ENCODE peak calls at places on chromosomes 5 and 9, in six cellular contexts. X is mammary epithelial cell; G is thyroid gland; Q is aorta; S is body of pancreas; O is CD4-positive, alpha-beta memory T cell. R is an unnamed sample.

GRCh38 chr9:16344343-16344742 is 526.1 kb downstream of the BNC2 start:
- DNase-seq in X (peak; percentile 59), G (no peak), Q (no peak), S (no peak), O (no peak), R (no peak)

GRCh38 chr5:176167800-176168199 is 70.4 kb upstream of the SIMC1 start:
- DNase-seq in X (peak; percentile 50), G (no peak), Q (no peak), S (no peak), O (no peak), R (no peak)

GRCh38 chr9:88498880-88499279 is 36.1 kb upstream of the NXNL2 start:
- DNase-seq in X (no peak), G (peak; percentile 15), Q (no peak), S (no peak), O (no peak), R (no peak)

GRCh38 chr9:72524820-72525539 is 3.6 kb downstream of the TMC1 start:
- DNase-seq in X (peak; percentile 100), G (peak; percentile 23), Q (no peak), S (peak; percentile 60), O (peak; percentile 68), R (peak; percentile 54)

GRCh38 chr5:20958641-20959040 is 970.6 kb upstream of the CDH18 start:
- DNase-seq in X (no peak), G (no peak), Q (no peak), S (no peak), O (no peak), R (no peak)

GRCh38 chr5:65032250-65032649 is 263.5 kb downstream of the CWC27 start:
- DNase-seq in X (no peak), G (no peak), Q (no peak), S (no peak), O (no peak), R (no peak)

GRCh38 chr5:39267185-39267584 is 47.8 kb upstream of the FYB1 start:
- DNase-seq in X (no peak), G (no peak), Q (no peak), S (no peak), O (no peak), R (no peak)

GRCh38 chr9:117936185-117936758 is 232.1 kb downstream of the TLR4 start:
- DNase-seq in X (no peak), G (no peak), Q (no peak), S (no peak), O (no peak), R (no peak)

GRCh38 chr9:15231788-15232635 is 75.0 kb downstream of the TTC39B start:
- DNase-seq in X (peak; percentile 16), G (no peak), Q (no peak), S (no peak), O (no peak), R (no peak)

GRCh38 chr5:93428868-93429267 is 152.2 kb downstream of the NR2F1-AS1 start:
- DNase-seq in X (peak; percentile 26), G (no peak), Q (no peak), S (no peak), O (no peak), R (no peak)

GRCh38 chr5:159850192-159850573 is 66.1 kb upstream of the ADRA1B start:
- DNase-seq in X (peak; percentile 90), G (peak; percentile 55), Q (no peak), S (no peak), O (no peak), R (no peak)

GRCh38 chr5:72559866-72560766 is 52.9 kb upstream of the ZNF366 start:
- DNase-seq in X (peak; percentile 9), G (no peak), Q (no peak), S (no peak), O (no peak), R (no peak)

GRCh38 chr9:124858330-124859046 is 3.3 kb downstream of the RPL35 start:
- DNase-seq in X (no peak), G (no peak), Q (no peak), S (no peak), O (peak; percentile 24), R (peak; percentile 58)

GRCh38 chr9:124860582-124861341 is 995 bp downstream of the RPL35 start:
- DNase-seq in X (no peak), G (no peak), Q (no peak), S (no peak), O (no peak), R (peak; percentile 46)

GRCh38 chr9:124859803-124860581 is 1.8 kb downstream of the RPL35 start:
- DNase-seq in X (no peak), G (no peak), Q (no peak), S (no peak), O (no peak), R (peak; percentile 23)

GRCh38 chr9:124861342-124862229 is at the start of the genes ARPC5L and RPL35:
- DNase-seq in X (peak; percentile 93), G (peak; percentile 95), Q (peak; percentile 98), S (peak; percentile 95), O (peak; percentile 95), R (peak; percentile 98)

GRCh38 chr9:124863371-124863831 is 1.5 kb downstream of the ARPC5L start:
- DNase-seq in X (peak; percentile 92), G (peak; percentile 39), Q (no peak), S (no peak), O (no peak), R (no peak)
- H3K4me3 ChIP-seq in X (no peak overlapping the region), G (no peak overlapping the region), Q (no peak overlapping the region), S (no peak overlapping the region), O (no peak overlapping the region), R (no peak overlapping the region)

GRCh38 chr5:179166886-179167841 is 107.0 kb downstream of the ZNF354C start:
- DNase-seq in X (no peak), G (peak; percentile 41), Q (peak; percentile 87), S (peak; percentile 35), O (no peak), R (peak; percentile 52)
- H3K27ac ChIP-seq in X (no peak overlapping the region), G (no peak overlapping the region), Q (no peak overlapping the region), S (no peak overlapping the region), O (no peak overlapping the region), R (no peak overlapping the region)

DNA sequence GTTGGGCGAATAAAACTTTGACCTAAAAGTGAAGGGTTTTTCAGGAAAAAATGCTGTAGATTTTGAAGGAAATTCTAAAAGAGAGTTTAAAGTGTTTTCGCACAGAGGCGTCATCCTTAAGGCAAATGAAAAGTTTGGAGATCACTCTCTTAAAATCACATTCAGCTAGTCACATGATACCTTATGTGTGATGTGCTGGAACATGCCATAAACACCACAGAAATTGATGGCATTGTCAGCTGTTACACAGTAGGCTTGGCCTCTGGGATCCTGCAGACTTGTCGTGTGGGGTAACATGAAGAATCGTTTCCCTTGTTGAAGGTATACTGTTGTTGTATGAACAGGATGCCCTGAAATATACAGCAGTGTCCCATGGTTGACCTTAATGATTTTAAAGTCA is 3.3 kb downstream of the ANP32B start:
- DNase-seq in X (peak; percentile 11), G (no peak), Q (no peak), S (no peak), O (no peak), R (no peak)
- H3K4me3 ChIP-seq in X (no peak overlapping the region), G (no peak overlapping the region), Q (no peak overlapping the region), S (no peak overlapping the region), O (peak overlapping the region; percentile 80), R (no peak overlapping the region)

GRCh38 chr9:91119147-91119546 is 242.6 kb downstream of the AUH start:
- DNase-seq in X (peak; percentile 81), G (no peak), Q (no peak), S (no peak), O (no peak), R (no peak)

GRCh38 chr9:91117474-91117891 is 244.2 kb downstream of the AUH start:
- DNase-seq in X (no peak), G (no peak), Q (no peak), S (no peak), O (no peak), R (no peak)

GRCh38 chr9:91117959-91118651 is 243.6 kb downstream of the AUH start:
- DNase-seq in X (no peak), G (peak; percentile 97), Q (peak; percentile 95), S (peak; percentile 75), O (no peak), R (peak; percentile 89)

GRCh38 chr9:91120200-91120599 is 241.5 kb downstream of the AUH start:
- DNase-seq in X (no peak), G (no peak), Q (no peak), S (no peak), O (no peak), R (no peak)

GRCh38 chr9:91119679-91120078 is 242.0 kb downstream of the AUH start:
- DNase-seq in X (peak; percentile 36), G (no peak), Q (no peak), S (no peak), O (no peak), R (no peak)
- H3K27ac ChIP-seq in X (no peak overlapping the region), G (no peak overlapping the region), Q (no peak overlapping the region), S (no peak overlapping the region), O (no peak overlapping the region), R (peak overlapping the region; percentile 71)

DNA sequence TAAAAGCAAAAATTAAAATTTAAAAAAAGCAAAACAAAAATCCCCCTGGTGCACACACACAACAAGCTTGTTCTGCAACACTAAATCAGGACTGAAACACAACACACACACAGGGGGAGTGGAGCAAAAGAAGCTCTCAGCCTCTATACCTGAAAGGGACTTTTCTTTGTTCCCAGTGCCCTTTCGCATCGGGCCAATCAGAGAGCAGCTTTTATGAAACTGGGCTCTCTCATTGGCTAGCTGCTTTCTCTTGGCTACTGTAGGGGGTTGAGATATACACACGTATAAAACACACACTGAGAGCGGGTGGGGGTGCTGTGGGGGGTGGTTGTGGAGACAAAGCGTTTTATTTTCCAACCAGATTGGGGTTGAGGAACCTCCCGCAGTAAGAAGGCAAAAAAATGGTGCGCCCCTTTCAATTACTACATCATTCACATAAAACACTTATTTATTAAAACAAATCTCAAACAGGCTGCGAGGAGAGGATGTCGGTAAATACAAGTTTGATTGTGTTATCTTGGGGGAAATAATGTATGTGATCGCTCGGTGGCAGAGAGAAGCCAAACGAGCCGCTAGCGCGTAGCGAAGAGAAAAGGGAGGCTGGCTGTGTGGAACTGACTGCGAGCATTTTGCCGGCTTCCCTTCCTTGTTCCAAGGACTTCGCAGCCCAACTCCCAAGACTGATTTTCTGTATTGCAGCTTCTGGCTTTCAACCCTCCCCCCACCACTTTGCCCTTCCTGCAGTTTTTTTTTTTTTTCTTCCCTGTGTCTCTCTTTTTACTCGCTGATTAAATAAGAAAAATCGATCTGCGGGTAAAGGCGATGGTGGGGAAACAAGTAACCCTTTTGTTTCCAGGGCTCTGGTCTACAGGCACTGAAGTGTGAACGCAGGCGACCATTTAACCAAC is 2.5 kb upstream of the ZNF608 start:
- DNase-seq in X (peak; percentile 94), G (peak; percentile 81), Q (no peak), S (peak; percentile 80), O (no peak), R (peak; percentile 80)
- H3K4me3 ChIP-seq in X (peak overlapping the region; percentile 75), G (peak overlapping the region; percentile 3), Q (peak overlapping the region; percentile 94), S (peak overlapping the region; percentile 19), O (no peak overlapping the region), R (peak overlapping the region; percentile 48)

DNA sequence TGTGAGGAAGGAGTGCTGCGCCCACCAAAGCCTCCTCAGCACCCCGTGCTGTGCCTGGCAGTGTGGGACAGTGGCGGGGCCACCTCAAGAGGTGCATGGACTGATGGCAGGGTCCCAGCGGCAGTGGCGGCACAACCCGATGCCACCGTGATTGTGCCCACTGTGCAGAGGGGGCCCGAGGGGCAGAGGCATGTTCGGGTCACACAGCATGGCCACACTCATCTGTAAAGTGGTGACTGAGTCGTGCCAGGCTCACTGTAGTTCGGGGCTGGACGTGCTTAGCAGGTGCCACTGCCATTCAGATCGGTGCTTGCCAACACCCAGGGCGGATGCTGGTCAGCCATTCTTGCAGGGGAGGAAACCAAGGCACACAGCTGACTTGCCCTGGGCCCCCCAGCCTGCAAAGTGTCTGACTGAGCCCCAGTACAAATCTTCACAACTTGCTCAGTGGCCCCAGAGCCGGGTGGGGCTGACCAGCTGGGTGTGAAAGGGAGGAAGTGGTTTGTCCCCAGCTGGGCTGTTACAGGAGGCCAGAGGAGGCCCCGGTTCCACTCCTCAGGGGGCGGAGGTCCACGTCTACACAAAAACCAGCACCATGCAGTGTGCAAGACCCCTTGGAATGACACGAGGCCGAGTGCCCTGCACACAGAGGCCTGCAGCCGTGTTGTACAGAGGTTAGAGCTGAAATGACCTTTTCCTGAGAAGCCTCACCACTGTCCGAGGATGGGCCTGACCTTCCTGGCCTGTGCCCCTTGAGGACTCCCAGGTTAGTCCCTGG is 17.8 kb downstream of the FGD3 start:
- DNase-seq in X (no peak), G (no peak), Q (no peak), S (no peak), O (no peak), R (no peak)
- H3K27ac ChIP-seq in X (no peak overlapping the region), G (no peak overlapping the region), Q (no peak overlapping the region), S (no peak overlapping the region), O (peak overlapping the region; percentile 84), R (no peak overlapping the region)